ENCODE peak calls at places on chromosomes 13 and 19, in six cellular contexts. B, P, J, N, F and E are unnamed samples. For H3K9me3 and H3K4me1, the result is how much of the 10 kb centered on the place peaks cover.

GRCh38 chr19:8396563-8397203 is 6.5 kb downstream of the RAB11B start:
- DNase-seq in N (no peak), J (no peak), P (peak), B (peak), F (peak), E (peak)

GRCh38 chr19:10566658-10567410 is 1.0 kb upstream of the KRI1 start:
- DNase-seq in J (no peak), F (peak), B (no peak), N (no peak), P (no peak), E (no peak)

GRCh38 chr19:17075860-17076538 is 422 bp downstream of the MYO9B start:
- DNase-seq in J (no peak), N (no peak), P (peak), B (peak), F (peak), E (peak)

GRCh38 chr19:7242601-7243258 is 51.5 kb downstream of the INSR start:
- DNase-seq in P (no peak), B (peak), F (no peak), J (no peak), N (no peak), E (no peak)

GRCh38 chr19:47778089-47778953 is at the start of gene SELENOW:
- DNase-seq in J (peak), N (peak), F (peak), P (peak), B (peak), E (peak)

GRCh38 chr13:52053460-52053859 is 29.0 kb downstream of the UTP14C start:
- DNase-seq in F (no peak), P (no peak), B (no peak), J (no peak), N (no peak), E (no peak)

GRCh38 chr13:97254809-97255208 is 32.7 kb downstream of the MBNL2 start:
- DNase-seq in F (no peak), N (no peak), P (no peak), B (peak), J (no peak), E (no peak)

GRCh38 chr13:49536144-49536873 is 40.6 kb downstream of the PHF11 start:
- DNase-seq in B (no peak), P (no peak), F (no peak), N (no peak), J (no peak), E (no peak)

GRCh38 chr19:50381881-50382729 is 2.0 kb upstream of the POLD1 start:
- DNase-seq in N (no peak), P (no peak), F (no peak), J (no peak), B (no peak), E (peak)

GRCh38 chr13:98977568-98978270 is at the start of gene DOCK9:
- DNase-seq in P (peak), J (peak), B (peak), F (no peak), N (peak), E (peak)

GRCh38 chr19:40165362-40165937 is 25.8 kb upstream of the MAP3K10 start:
- DNase-seq in P (peak), J (no peak), B (peak), N (peak), F (peak), E (peak)

GRCh38 chr13:37226966-37227365 is 121.5 kb upstream of the CSNK1A1L start:
- DNase-seq in F (no peak), J (no peak), P (no peak), B (peak), N (no peak), E (no peak)

GRCh38 chr19:1177322-1178114 is 3.5 kb upstream of the SBNO2 start:
- DNase-seq in F (no peak), J (no peak), P (peak), B (peak), N (no peak), E (peak)

GRCh38 chr13:29753593-29754485 is 96.6 kb downstream of the UBL3 start:
- DNase-seq in F (no peak), P (no peak), B (no peak), J (no peak), N (no peak), E (no peak)

GRCh38 chr19:1645299-1645698 is 7.1 kb downstream of the TCF3 start:
- DNase-seq in B (no peak), J (no peak), P (no peak), N (no peak), F (no peak), E (no peak)

GRCh38 chr13:108269601-108270328 is at the start of gene TNFSF13B:
- DNase-seq in F (peak), N (no peak), J (no peak), B (no peak), P (no peak), E (peak)

DNA sequence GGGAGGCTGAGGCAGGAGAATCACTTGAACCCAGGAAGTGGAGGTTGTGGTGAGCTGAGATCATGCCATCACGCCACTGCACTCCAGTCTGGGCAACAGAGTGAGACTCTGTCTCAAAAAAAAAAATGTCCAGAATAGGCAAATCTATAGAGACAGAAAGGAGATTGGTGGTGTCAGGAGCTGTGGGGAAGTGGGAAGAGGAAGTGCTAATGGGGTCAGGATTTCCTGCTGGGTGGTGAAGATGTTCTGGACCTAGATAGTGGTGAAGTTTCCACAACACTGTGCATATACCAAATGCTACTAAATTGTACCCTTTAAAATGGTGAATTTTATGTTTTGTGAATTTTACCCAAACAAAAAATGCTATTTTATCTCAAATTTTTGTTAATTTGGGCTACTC is 7.6 kb upstream of the CYP4F3 start:
- DNase-seq in J (no peak), P (no peak), N (no peak), F (no peak), B (no peak), E (no peak)
- H3K9me3 ChIP-seq in J (under half), P (under half), N (under half), F (under half), B (under half), E (under half)

GRCh38 chr13:46572758-46573384 is 19.9 kb downstream of the LRCH1 start:
- DNase-seq in B (no peak), F (no peak), P (no peak), N (no peak), J (no peak), E (no peak)
- H3K4me1 ChIP-seq in B (under half), F (under half), P (under half), N (under half), J (under half), E (under half)

DNA sequence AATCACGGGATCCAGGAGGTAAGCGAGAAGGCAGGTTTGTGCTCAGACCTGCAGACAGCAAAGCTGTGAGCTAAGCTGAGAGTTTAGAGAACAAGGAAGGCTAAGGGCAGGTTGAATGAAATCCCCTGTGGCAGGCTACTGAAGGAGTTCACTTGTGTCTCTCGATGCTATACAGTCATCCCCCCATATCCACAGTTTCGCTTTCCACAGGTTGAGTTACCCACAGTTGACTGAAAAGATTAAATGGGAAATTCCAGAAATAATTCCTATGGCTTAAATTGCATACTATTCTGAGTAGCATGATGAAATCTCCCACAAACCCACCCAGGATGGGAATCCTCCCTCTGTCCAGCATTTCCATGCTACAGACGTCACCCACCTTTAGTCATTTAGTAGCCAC is 49.6 kb downstream of the ABCC4 start:
- DNase-seq in P (no peak), F (no peak), J (no peak), N (no peak), B (no peak), E (no peak)
- H3K9me3 ChIP-seq in P (under half), F (under half), J (under half), N (under half), B (under half), E (under half)

GRCh38 chr13:26168276-26168814 is 53.8 kb downstream of the RNF6 start:
- DNase-seq in B (no peak), N (no peak), F (no peak), J (no peak), P (no peak), E (no peak)
- H3K4me1 ChIP-seq in B (under half), N (under half), F (under half), J (under half), P (under half), E (under half)

GRCh38 chr19:36627057-36627456 is 21.9 kb downstream of the ZNF382 start:
- DNase-seq in B (no peak), F (no peak), J (no peak), P (no peak), N (no peak), E (no peak)
- H3K9me3 ChIP-seq in B (under half), F (half or more), J (half or more), P (under half), N (half or more), E (under half)